ENCODE peak calls at places on chromosome 21, in eight cellular contexts. O is NCI-H2107, D is GM20000, S is NAMALWA, U is non-pigmented ciliary epithelial cell, J is NCI-H524, H is nephron progenitor cell, C is Peyer's patch. I is an unnamed sample.

GRCh38 chr21:45103966-45104520 is 29.7 kb downstream of the ADARB1 start:
- DNase-seq in O (no peak), D (no peak), S (no peak), U (no peak), J (no peak), H (no peak), C (no peak), I (no peak)

GRCh38 chr21:31336739-31337040 is 7.4 kb downstream of the TIAM1 start:
- DNase-seq in O (no peak), D (no peak), S (no peak), U (no peak), J (no peak), H (no peak), C (no peak), I (no peak)

GRCh38 chr21:35084869-35085268 is 35.8 kb upstream of the RUNX1 start:
- DNase-seq in O (no peak), D (no peak), S (no peak), U (peak), J (no peak), H (no peak), C (no peak), I (no peak)

GRCh38 chr21:44767834-44768831 is 33.5 kb downstream of the UBE2G2 start:
- DNase-seq in O (peak), D (no peak), S (no peak), U (no peak), J (no peak), H (no peak), C (no peak), I (no peak)

GRCh38 chr21:33412832-33413519 is 9.8 kb downstream of the IFNGR2 start:
- DNase-seq in O (no peak), D (peak), S (no peak), U (no peak), J (no peak), H (no peak), C (peak), I (no peak)

GRCh38 chr21:16262109-16262508 is 532.3 kb downstream of the USP25 start:
- DNase-seq in O (no peak), D (no peak), S (no peak), U (no peak), J (no peak), H (no peak), C (no peak), I (no peak)

GRCh38 chr21:43333301-43334062 is 93.4 kb downstream of the SIK1 start:
- DNase-seq in O (no peak), D (no peak), S (no peak), U (peak), J (no peak), H (peak), C (no peak), I (no peak)

GRCh38 chr21:31660134-31660565 is 657 bp downstream of the SOD1 start:
- DNase-seq in O (no peak), D (no peak), S (peak), U (no peak), J (peak), H (peak), C (no peak), I (no peak)

GRCh38 chr21:45029968-45030636 is 44.3 kb upstream of the ADARB1 start:
- DNase-seq in O (no peak), D (no peak), S (no peak), U (no peak), J (peak), H (peak), C (no peak), I (no peak)

GRCh38 chr21:26389971-26390641 is 183.0 kb downstream of the CYYR1 start:
- DNase-seq in O (no peak), D (no peak), S (peak), U (peak), J (peak), H (no peak), C (no peak), I (no peak)

GRCh38 chr21:44658913-44659595 is 1.3 kb downstream of the KRTAP12-3 start:
- DNase-seq in O (no peak), D (no peak), S (no peak), U (no peak), J (no peak), H (no peak), C (no peak), I (no peak)

GRCh38 chr21:31351438-31351837 is 7.4 kb upstream of the TIAM1 start:
- DNase-seq in O (no peak), D (no peak), S (no peak), U (no peak), J (no peak), H (no peak), C (no peak), I (no peak)

GRCh38 chr21:38741976-38742309 is 63.8 kb upstream of the ETS2 start:
- DNase-seq in O (no peak), D (no peak), S (no peak), U (no peak), J (no peak), H (no peak), C (no peak), I (no peak)

GRCh38 chr21:14923468-14923867 is 141.3 kb downstream of the NRIP1 start:
- DNase-seq in O (no peak), D (no peak), S (no peak), U (no peak), J (no peak), H (no peak), C (no peak), I (no peak)

GRCh38 chr21:20040768-20041167 is 957.4 kb upstream of the NCAM2 start:
- DNase-seq in O (no peak), D (no peak), S (no peak), U (no peak), J (no peak), H (no peak), C (no peak), I (no peak)

GRCh38 chr21:14482165-14482564 is 64.0 kb downstream of the SAMSN1 start:
- DNase-seq in O (no peak), D (peak), S (peak), U (no peak), J (no peak), H (no peak), C (peak), I (no peak)

GRCh38 chr21:43903451-43904091 is 38.5 kb downstream of the AGPAT3 start:
- DNase-seq in O (no peak), D (no peak), S (no peak), U (no peak), J (no peak), H (no peak), C (no peak), I (peak)

GRCh38 chr21:28742527-28742926 is 250.2 kb downstream of the LTN1 start:
- DNase-seq in O (no peak), D (no peak), S (peak), U (no peak), J (no peak), H (no peak), C (no peak), I (no peak)

GRCh38 chr21:32947736-32948135 is 78.0 kb upstream of the OLIG2 start:
- DNase-seq in O (no peak), D (no peak), S (no peak), U (no peak), J (no peak), H (no peak), C (no peak), I (no peak)

GRCh38 chr21:45982758-45983731 is 1.5 kb downstream of the COL6A1 start:
- DNase-seq in O (no peak), D (no peak), S (no peak), U (no peak), J (no peak), H (peak), C (no peak), I (peak)

GRCh38 chr21:43734830-43735229 is 15.9 kb downstream of the PDXK start:
- DNase-seq in O (no peak), D (no peak), S (no peak), U (no peak), J (no peak), H (no peak), C (no peak), I (no peak)

GRCh38 chr21:32779983-32780382 is 8.4 kb upstream of the PAXBP1 start:
- DNase-seq in O (no peak), D (no peak), S (peak), U (no peak), J (no peak), H (no peak), C (no peak), I (no peak)

GRCh38 chr21:39885119-39885848 is 18.0 kb downstream of the PCP4 start:
- DNase-seq in O (peak), D (no peak), S (peak), U (no peak), J (peak), H (peak), C (no peak), I (peak)

GRCh38 chr21:31447477-31447876 is 103.4 kb upstream of the TIAM1 start:
- DNase-seq in O (no peak), D (no peak), S (no peak), U (peak), J (no peak), H (no peak), C (no peak), I (no peak)

GRCh38 chr21:28454978-28455600 is 537.6 kb downstream of the LTN1 start:
- DNase-seq in O (no peak), D (no peak), S (no peak), U (no peak), J (no peak), H (no peak), C (no peak), I (no peak)

GRCh38 chr21:36803801-36804452 is 105.0 kb downstream of the SIM2 start:
- DNase-seq in O (no peak), D (no peak), S (no peak), U (no peak), J (no peak), H (no peak), C (no peak), I (no peak)

GRCh38 chr21:41642399-41642798 is 124.5 kb downstream of the RIPK4 start:
- DNase-seq in O (no peak), D (no peak), S (no peak), U (no peak), J (no peak), H (no peak), C (no peak), I (no peak)

GRCh38 chr21:39317134-39318090 is 4.0 kb upstream of the BRWD1 start:
- DNase-seq in O (no peak), D (no peak), S (peak), U (no peak), J (no peak), H (no peak), C (no peak), I (no peak)

GRCh38 chr21:45157932-45158331 is 83.6 kb downstream of the ADARB1 start:
- DNase-seq in O (no peak), D (no peak), S (no peak), U (no peak), J (no peak), H (no peak), C (no peak), I (no peak)

GRCh38 chr21:16496594-16496993 is 766.8 kb downstream of the USP25 start:
- DNase-seq in O (no peak), D (no peak), S (no peak), U (no peak), J (no peak), H (no peak), C (no peak), I (no peak)

GRCh38 chr21:26811031-26811430 is 34.2 kb downstream of the ADAMTS1 start:
- DNase-seq in O (no peak), D (no peak), S (no peak), U (peak), J (no peak), H (no peak), C (no peak), I (no peak)

GRCh38 chr21:45386728-45387371 is 18.1 kb upstream of the COL18A1 start:
- DNase-seq in O (no peak), D (no peak), S (peak), U (no peak), J (no peak), H (no peak), C (no peak), I (peak)

GRCh38 chr21:34695434-34695833 is 26.6 kb downstream of the CLIC6 start:
- DNase-seq in O (no peak), D (peak), S (no peak), U (no peak), J (no peak), H (no peak), C (no peak), I (no peak)

GRCh38 chr21:20570824-20571232 is 427.4 kb upstream of the NCAM2 start:
- DNase-seq in O (no peak), D (no peak), S (no peak), U (no peak), J (no peak), H (no peak), C (no peak), I (no peak)

GRCh38 chr21:20592482-20592881 is 405.7 kb upstream of the NCAM2 start:
- DNase-seq in O (no peak), D (no peak), S (no peak), U (peak), J (no peak), H (no peak), C (no peak), I (no peak)

GRCh38 chr21:37257526-37257966 is 9.6 kb downstream of the VPS26C start:
- DNase-seq in O (no peak), D (no peak), S (no peak), U (no peak), J (peak), H (peak), C (no peak), I (no peak)

GRCh38 chr21:33373451-33373850 is 29.8 kb upstream of the IFNGR2 start:
- DNase-seq in O (no peak), D (no peak), S (no peak), U (no peak), J (no peak), H (no peak), C (peak), I (no peak)